ENCODE peak calls at places on chromosomes 11 and 22, in nine cellular contexts. F is A673; G is BJ; N is HCT116; V is astrocyte; I is CD8-positive, alpha-beta T cell; H is Calu3; L is osteocyte; A is nephron progenitor cell. T is an unnamed sample.

GRCh38 chr22:30614268-30614667 is 7.3 kb downstream of the TCN2 start:
- DNase-seq in G (no peak), I (no peak), F (no peak), V (no peak), L (no peak), N (no peak), H (no peak), A (no peak), T (no peak)

GRCh38 chr11:76736773-76737495 is 46.2 kb upstream of the TSKU start:
- DNase-seq in H (no peak), A (no peak), I (no peak), G (no peak), F (no peak), V (no peak), N (no peak), L (no peak), T (no peak)

GRCh38 chr22:21975854-21976345 is 6.7 kb downstream of the TOP3B start:
- DNase-seq in A (no peak), F (no peak), N (no peak), L (no peak), H (no peak), I (no peak), V (no peak), G (no peak), T (no peak)

GRCh38 chr22:45887202-45888131 is 89.5 kb downstream of the WNT7B start:
- DNase-seq in V (no peak), N (no peak), A (no peak), L (no peak), F (no peak), G (no peak), I (no peak), H (peak), T (no peak)

GRCh38 chr22:31912402-31912733 is 32.0 kb upstream of the YWHAH start:
- DNase-seq in G (no peak), F (peak), H (no peak), A (no peak), L (no peak), V (no peak), N (no peak), I (no peak), T (no peak)

GRCh38 chr11:17907046-17907445 is 105.8 kb downstream of the SERGEF start:
- DNase-seq in F (no peak), H (no peak), A (no peak), N (no peak), I (no peak), L (no peak), V (no peak), G (no peak), T (no peak)

GRCh38 chr11:432501-433100 is 9.2 kb downstream of the ANO9 start:
- DNase-seq in H (no peak), A (no peak), N (no peak), F (no peak), L (no peak), I (no peak), G (no peak), V (no peak), T (no peak)

GRCh38 chr11:72222907-72223614 is 1.5 kb upstream of the INPPL1 start:
- DNase-seq in A (peak), G (peak), N (peak), L (peak), H (peak), F (peak), I (peak), V (peak), T (peak)

GRCh38 chr11:77497368-77497767 is 23.5 kb upstream of the PAK1 start:
- DNase-seq in F (no peak), G (no peak), V (no peak), N (no peak), A (no peak), H (no peak), L (no peak), I (no peak), T (no peak)

GRCh38 chr22:48147404-48147803 is 1385.0 kb downstream of the TBC1D22A start:
- DNase-seq in A (no peak), V (no peak), H (no peak), G (no peak), F (no peak), I (no peak), N (no peak), L (peak), T (no peak)

GRCh38 chr22:20015187-20015625 is 1.4 kb downstream of the ARVCF start:
- DNase-seq in A (no peak), N (no peak), V (no peak), G (no peak), H (no peak), F (no peak), L (no peak), I (no peak), T (no peak)

GRCh38 chr22:20012741-20013331 is 3.8 kb downstream of the ARVCF start:
- DNase-seq in L (no peak), H (no peak), F (no peak), A (no peak), G (no peak), V (no peak), I (no peak), N (no peak), T (no peak)

GRCh38 chr22:20014526-20015186 is 2.0 kb downstream of the ARVCF start:
- DNase-seq in N (no peak), V (no peak), A (no peak), F (no peak), G (no peak), L (no peak), H (no peak), I (no peak), T (no peak)

GRCh38 chr22:20011993-20012740 is 4.5 kb downstream of the ARVCF start:
- DNase-seq in F (no peak), I (no peak), N (no peak), G (no peak), L (no peak), A (no peak), V (no peak), H (no peak), T (no peak)

DNA sequence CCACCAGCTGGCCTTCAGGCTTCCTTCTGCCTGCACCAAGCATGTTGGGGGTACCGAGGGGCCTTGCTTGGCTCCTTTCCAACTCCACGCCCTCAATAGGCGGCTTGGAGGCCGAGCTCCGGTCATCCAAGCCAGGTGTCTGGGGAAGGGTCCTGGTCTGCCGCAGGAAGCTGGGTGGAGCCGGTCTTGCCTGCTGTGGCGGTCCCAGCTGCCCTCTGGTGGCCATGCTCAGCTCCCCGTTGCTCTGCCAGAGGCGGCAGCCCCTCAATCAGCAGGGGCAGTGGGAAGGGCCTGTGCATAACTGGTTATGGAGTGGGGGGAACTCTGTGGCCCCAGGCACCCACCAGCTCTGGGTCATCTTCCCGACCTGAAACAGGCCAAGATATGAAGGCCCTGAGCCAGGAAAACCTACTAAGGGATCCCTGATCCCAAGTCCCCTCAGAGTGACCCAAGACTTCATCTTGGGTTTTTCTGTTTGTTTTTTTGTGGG is 3.2 kb downstream of the ARVCF start:
- DNase-seq in N (no peak), G (no peak), H (peak), F (peak), A (peak), I (peak), L (no peak), V (peak), T (no peak)
- TF ChIP-seq CTCF in N (peak), G (peak), H (peak), F (peak), A (peak), I (no peak), L (peak), V (peak), T (peak)

GRCh38 chr22:43167001-43167589 is 15.7 kb downstream of the TSPO start:
- DNase-seq in N (no peak), V (no peak), L (no peak), G (no peak), F (no peak), H (no peak), I (no peak), A (no peak), T (no peak)
- TF ChIP-seq CTCF in N (no peak), V (no peak), L (no peak), G (no peak), F (no peak), H (no peak), I (no peak), A (no peak), T (no peak)

GRCh38 chr11:22626573-22627239 is 1.1 kb upstream of the FANCF start:
- DNase-seq in G (no peak), H (no peak), F (no peak), I (no peak), L (no peak), V (no peak), N (no peak), A (no peak), T (no peak)

GRCh38 chr11:22627421-22627820 is 1.8 kb upstream of the FANCF start:
- DNase-seq in F (no peak), N (no peak), V (no peak), A (no peak), I (no peak), L (no peak), G (no peak), H (no peak), T (no peak)

GRCh38 chr11:22625448-22626287 is at the start of gene FANCF:
- DNase-seq in N (peak), A (peak), G (peak), V (peak), I (peak), F (peak), H (peak), L (peak), T (peak)

DNA sequence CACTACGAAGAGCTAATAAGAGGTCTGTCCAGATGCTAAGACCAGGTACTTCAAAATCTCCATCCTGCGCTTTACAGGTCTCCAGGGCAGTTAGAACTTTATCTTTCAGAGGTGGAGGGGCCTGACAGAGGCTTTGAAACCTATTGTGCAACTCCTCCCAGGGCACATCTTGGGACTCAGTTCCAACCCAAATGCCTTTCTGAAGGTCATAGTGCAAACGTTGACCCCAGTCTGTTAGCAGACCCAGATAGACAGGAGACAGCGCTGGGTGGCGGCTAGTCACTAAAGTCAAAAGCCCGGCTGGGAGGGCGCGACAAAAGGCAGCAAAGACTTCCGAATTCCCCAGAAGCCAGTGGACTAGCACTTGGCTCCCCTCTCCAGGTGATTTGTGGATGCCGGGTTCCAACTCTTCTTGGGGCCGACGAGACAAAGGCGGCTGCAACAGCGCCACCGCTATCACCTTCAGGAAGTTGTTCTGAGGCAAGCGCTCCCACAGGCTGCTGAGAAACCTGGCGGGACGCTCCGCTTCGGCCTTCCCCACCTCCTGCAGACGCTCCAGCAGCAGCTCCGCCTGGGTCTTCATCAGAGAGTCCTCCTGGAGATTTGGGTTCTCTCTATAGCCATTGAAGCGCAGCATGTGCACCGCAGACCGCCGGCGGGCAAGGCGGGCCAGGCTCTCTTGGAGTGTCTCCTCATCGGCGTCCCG is 728 bp downstream of the FANCF start:
- DNase-seq in N (peak), F (peak), L (no peak), G (peak), A (peak), V (peak), H (peak), I (no peak), T (peak)
- TF ChIP-seq CTCF in N (peak), F (peak), L (peak), G (peak), A (peak), V (peak), H (no peak), I (peak), T (peak)

GRCh38 chr11:119484741-119485605 is 62.0 kb upstream of the THY1 start:
- DNase-seq in F (no peak), A (peak), H (no peak), L (peak), I (no peak), N (no peak), V (no peak), G (no peak), T (peak)
- TF ChIP-seq CTCF in F (no peak), A (no peak), H (no peak), L (peak), I (no peak), N (peak), V (peak), G (peak), T (peak)

DNA sequence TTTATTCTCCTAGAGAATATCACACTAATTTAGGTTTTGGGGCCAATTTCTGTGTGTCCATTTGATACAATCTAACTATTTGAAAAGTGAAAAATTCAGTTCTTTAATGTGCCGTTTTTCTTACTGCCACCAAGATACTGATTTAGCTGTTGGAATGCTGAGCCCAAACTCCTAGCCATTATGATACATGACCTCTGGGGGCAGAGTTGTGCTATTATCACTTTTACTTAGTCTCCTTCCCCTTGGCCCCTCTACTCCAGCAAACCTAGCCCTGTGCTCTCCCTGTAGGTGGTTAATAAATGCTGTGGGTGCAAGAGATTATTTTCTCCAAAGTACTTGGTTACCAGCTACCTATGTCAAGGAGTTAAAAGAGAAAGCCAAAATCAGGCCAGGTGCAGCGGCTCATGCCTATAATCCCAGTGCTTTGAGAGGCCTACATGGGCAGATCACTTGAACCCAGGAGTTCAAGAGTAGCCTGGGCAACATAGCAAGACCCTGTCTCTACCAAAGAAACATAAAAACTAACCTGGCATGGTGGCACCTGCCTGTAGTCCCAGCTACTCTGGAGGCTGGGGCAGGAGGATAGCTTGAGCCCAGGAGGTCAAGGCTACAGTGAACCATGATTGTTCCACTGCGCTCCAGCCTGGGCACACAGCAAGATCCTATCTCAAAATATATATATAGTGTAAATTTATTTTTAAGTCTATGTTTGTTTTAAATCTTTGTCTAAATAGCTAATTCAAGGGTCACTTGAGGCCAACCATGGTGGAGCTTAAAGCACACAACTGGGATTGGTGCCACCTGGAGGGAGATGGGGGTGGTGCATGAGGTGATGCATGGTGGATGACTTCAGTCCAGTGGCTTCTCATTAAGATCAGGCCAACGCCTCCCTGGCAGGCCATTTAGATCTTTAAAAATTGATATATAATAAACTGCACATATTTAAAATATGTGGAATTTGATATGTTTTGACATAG is 193.2 kb upstream of the PLET1 start:
- DNase-seq in F (peak), N (peak), G (no peak), I (no peak), H (peak), L (no peak), A (peak), V (no peak), T (no peak)
- TF ChIP-seq CTCF in F (peak), N (peak), G (peak), I (peak), H (peak), L (peak), A (no peak), V (peak), T (peak)

GRCh38 chr11:65497141-65498041 is 1.5 kb upstream of the MALAT1 start:
- DNase-seq in F (peak), G (peak), L (peak), V (peak), N (peak), H (peak), A (peak), I (peak), T (peak)

GRCh38 chr11:65499713-65500261 is 942 bp downstream of the MALAT1 start:
- DNase-seq in F (no peak), I (no peak), H (no peak), G (no peak), N (no peak), L (no peak), V (no peak), A (no peak), T (no peak)

GRCh38 chr11:65498727-65498976 is 193 bp upstream of the MALAT1 start:
- DNase-seq in N (no peak), G (no peak), A (no peak), L (no peak), I (no peak), F (no peak), H (no peak), V (no peak), T (no peak)

GRCh38 chr11:65498977-65499712 is at the start of gene MALAT1:
- DNase-seq in L (peak), I (peak), V (peak), A (peak), G (no peak), F (peak), N (peak), H (peak), T (peak)

DNA sequence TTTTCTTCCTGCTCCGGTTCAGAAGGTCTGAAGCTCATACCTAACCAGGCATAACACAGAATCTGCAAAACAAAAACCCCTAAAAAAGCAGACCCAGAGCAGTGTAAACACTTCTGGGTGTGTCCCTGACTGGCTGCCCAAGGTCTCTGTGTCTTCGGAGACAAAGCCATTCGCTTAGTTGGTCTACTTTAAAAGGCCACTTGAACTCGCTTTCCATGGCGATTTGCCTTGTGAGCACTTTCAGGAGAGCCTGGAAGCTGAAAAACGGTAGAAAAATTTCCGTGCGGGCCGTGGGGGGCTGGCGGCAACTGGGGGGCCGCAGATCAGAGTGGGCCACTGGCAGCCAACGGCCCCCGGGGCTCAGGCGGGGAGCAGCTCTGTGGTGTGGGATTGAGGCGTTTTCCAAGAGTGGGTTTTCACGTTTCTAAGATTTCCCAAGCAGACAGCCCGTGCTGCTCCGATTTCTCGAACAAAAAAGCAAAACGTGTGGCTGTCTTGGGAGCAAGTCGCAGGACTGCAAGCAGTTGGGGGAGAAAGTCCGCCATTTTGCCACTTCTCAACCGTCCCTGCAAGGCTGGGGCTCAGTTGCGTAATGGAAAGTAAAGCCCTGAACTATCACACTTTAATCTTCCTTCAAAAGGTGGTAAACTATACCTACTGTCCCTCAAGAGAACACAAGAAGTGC is 661 bp upstream of the MALAT1 start:
- DNase-seq in V (peak), N (no peak), G (no peak), I (peak), H (no peak), A (peak), F (peak), L (no peak), T (no peak)
- TF ChIP-seq CTCF in V (no peak), N (no peak), G (no peak), I (no peak), H (no peak), A (no peak), F (no peak), L (no peak), T (no peak)